ENCODE peak calls at places on chromosomes 13 and 19, in eight cellular contexts. One of them, this sample, is unnamed.

GRCh38 chr13:36297259-36297599 is 385 bp downstream of the CCDC169 start:
- DNase-seq in fibroblast of lung: peak; percentile 50
- DNase-seq in testis: no peak
- DNase-seq in CD8-positive, alpha-beta T cell: no peak
- DNase-seq in Peyer's patch: no peak
- DNase-seq in right atrium auricular region: no peak
- DNase-seq in aorta: no peak
- DNase-seq in uterus: no peak
- DNase-seq in this sample: no peak

GRCh38 chr19:5700455-5701092 is 10.5 kb downstream of the RPL36 start:
- DNase-seq in fibroblast of lung: no peak
- DNase-seq in testis: no peak
- DNase-seq in CD8-positive, alpha-beta T cell: no peak
- DNase-seq in Peyer's patch: no peak
- DNase-seq in right atrium auricular region: no peak
- DNase-seq in aorta: no peak
- DNase-seq in uterus: no peak
- DNase-seq in this sample: no peak

GRCh38 chr13:34894756-34895155 is 47.3 kb upstream of the NBEA start:
- DNase-seq in fibroblast of lung: no peak
- DNase-seq in testis: no peak
- DNase-seq in CD8-positive, alpha-beta T cell: no peak
- DNase-seq in Peyer's patch: no peak
- DNase-seq in right atrium auricular region: no peak
- DNase-seq in aorta: no peak
- DNase-seq in uterus: no peak
- DNase-seq in this sample: no peak

GRCh38 chr19:42360787-42361544 is 29.1 kb downstream of the CNFN start:
- DNase-seq in fibroblast of lung: peak; percentile 33
- DNase-seq in testis: no peak
- DNase-seq in CD8-positive, alpha-beta T cell: no peak
- DNase-seq in Peyer's patch: no peak
- DNase-seq in right atrium auricular region: no peak
- DNase-seq in aorta: no peak
- DNase-seq in uterus: no peak
- DNase-seq in this sample: no peak

GRCh38 chr13:49669735-49670309 is 21.5 kb downstream of the EBPL start:
- DNase-seq in fibroblast of lung: peak; percentile 63
- DNase-seq in testis: peak; percentile 70
- DNase-seq in CD8-positive, alpha-beta T cell: no peak
- DNase-seq in Peyer's patch: peak; percentile 68
- DNase-seq in right atrium auricular region: no peak
- DNase-seq in aorta: no peak
- DNase-seq in uterus: no peak
- DNase-seq in this sample: peak; percentile 84

GRCh38 chr13:40668335-40668734 is 1.9 kb upstream of the FOXO1 start:
- DNase-seq in fibroblast of lung: no peak
- DNase-seq in testis: peak; percentile 33
- DNase-seq in CD8-positive, alpha-beta T cell: no peak
- DNase-seq in Peyer's patch: peak; percentile 75
- DNase-seq in right atrium auricular region: peak; percentile 81
- DNase-seq in aorta: no peak
- DNase-seq in uterus: peak; percentile 51
- DNase-seq in this sample: peak; percentile 27

GRCh38 chr13:75761373-75761772 is 125.2 kb downstream of the LMO7 start:
- DNase-seq in fibroblast of lung: no peak
- DNase-seq in testis: no peak
- DNase-seq in CD8-positive, alpha-beta T cell: no peak
- DNase-seq in Peyer's patch: no peak
- DNase-seq in right atrium auricular region: no peak
- DNase-seq in aorta: no peak
- DNase-seq in uterus: no peak
- DNase-seq in this sample: no peak

GRCh38 chr19:41621654-41622053 is 5.2 kb downstream of the CEACAM4 start:
- DNase-seq in fibroblast of lung: no peak
- DNase-seq in testis: no peak
- DNase-seq in CD8-positive, alpha-beta T cell: no peak
- DNase-seq in Peyer's patch: no peak
- DNase-seq in right atrium auricular region: no peak
- DNase-seq in aorta: no peak
- DNase-seq in uterus: no peak
- DNase-seq in this sample: no peak

GRCh38 chr19:45769821-45770191 is 754 bp upstream of the SIX5 start:
- DNase-seq in fibroblast of lung: no peak
- DNase-seq in testis: peak; percentile 55
- DNase-seq in CD8-positive, alpha-beta T cell: peak; percentile 42
- DNase-seq in Peyer's patch: peak; percentile 77
- DNase-seq in right atrium auricular region: peak; percentile 68
- DNase-seq in aorta: no peak
- DNase-seq in uterus: peak; percentile 72
- DNase-seq in this sample: no peak

DNA sequence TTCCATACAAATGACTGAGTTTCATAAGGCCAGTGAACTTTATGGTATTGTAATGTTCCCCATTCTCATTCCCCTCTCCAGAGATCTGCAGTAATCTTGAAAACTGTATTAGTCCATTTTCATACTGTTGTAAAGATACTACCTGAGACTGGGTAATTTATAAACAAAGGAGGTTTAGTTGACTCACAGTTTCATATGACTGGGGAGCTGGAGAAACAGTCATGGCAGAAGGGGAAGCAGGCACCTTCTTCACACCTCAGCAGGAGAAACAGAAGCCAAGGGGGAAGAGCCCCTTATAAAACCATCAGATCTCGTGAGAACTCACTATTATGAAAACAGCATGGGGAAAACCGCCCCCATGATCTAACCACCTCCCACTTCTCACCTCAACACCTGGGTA is 318.7 kb upstream of the KLF12 start:
- DNase-seq in fibroblast of lung: no peak
- DNase-seq in testis: no peak
- DNase-seq in CD8-positive, alpha-beta T cell: no peak
- DNase-seq in Peyer's patch: no peak
- DNase-seq in right atrium auricular region: no peak
- DNase-seq in aorta: no peak
- DNase-seq in uterus: no peak
- DNase-seq in this sample: no peak
- H3K4me3 ChIP-seq in fibroblast of lung: no peak overlapping the region
- H3K4me3 ChIP-seq in testis: no peak overlapping the region
- H3K4me3 ChIP-seq in CD8-positive, alpha-beta T cell: no peak overlapping the region
- H3K4me3 ChIP-seq in Peyer's patch: no peak overlapping the region
- H3K4me3 ChIP-seq in right atrium auricular region: no peak overlapping the region
- H3K4me3 ChIP-seq in aorta: no peak overlapping the region
- H3K4me3 ChIP-seq in uterus: no peak overlapping the region
- H3K4me3 ChIP-seq in this sample: no peak overlapping the region

GRCh38 chr13:46179576-46180368 is 2.2 kb downstream of the LCP1 start:
- DNase-seq in fibroblast of lung: no peak
- DNase-seq in testis: peak; percentile 33
- DNase-seq in CD8-positive, alpha-beta T cell: peak; percentile 46
- DNase-seq in Peyer's patch: peak; percentile 93
- DNase-seq in right atrium auricular region: no peak
- DNase-seq in aorta: no peak
- DNase-seq in uterus: no peak
- DNase-seq in this sample: no peak

GRCh38 chr13:46176756-46177155 is 5.2 kb downstream of the LCP1 start:
- DNase-seq in fibroblast of lung: no peak
- DNase-seq in testis: no peak
- DNase-seq in CD8-positive, alpha-beta T cell: no peak
- DNase-seq in Peyer's patch: peak; percentile 67
- DNase-seq in right atrium auricular region: no peak
- DNase-seq in aorta: no peak
- DNase-seq in uterus: no peak
- DNase-seq in this sample: no peak

GRCh38 chr13:46180393-46180792 is 1.6 kb downstream of the LCP1 start:
- DNase-seq in fibroblast of lung: no peak
- DNase-seq in testis: no peak
- DNase-seq in CD8-positive, alpha-beta T cell: no peak
- DNase-seq in Peyer's patch: no peak
- DNase-seq in right atrium auricular region: no peak
- DNase-seq in aorta: no peak
- DNase-seq in uterus: no peak
- DNase-seq in this sample: no peak

GRCh38 chr13:46178143-46178542 is 3.8 kb downstream of the LCP1 start:
- DNase-seq in fibroblast of lung: no peak
- DNase-seq in testis: no peak
- DNase-seq in CD8-positive, alpha-beta T cell: no peak
- DNase-seq in Peyer's patch: no peak
- DNase-seq in right atrium auricular region: no peak
- DNase-seq in aorta: no peak
- DNase-seq in uterus: no peak
- DNase-seq in this sample: no peak

GRCh38 chr13:46178821-46179220 is 3.2 kb downstream of the LCP1 start:
- DNase-seq in fibroblast of lung: no peak
- DNase-seq in testis: no peak
- DNase-seq in CD8-positive, alpha-beta T cell: no peak
- DNase-seq in Peyer's patch: no peak
- DNase-seq in right atrium auricular region: no peak
- DNase-seq in aorta: no peak
- DNase-seq in uterus: no peak
- DNase-seq in this sample: no peak
- H3K4me1 ChIP-seq in fibroblast of lung: no peaks in the 10 kb centered on the region
- H3K4me1 ChIP-seq in testis: no peaks in the 10 kb centered on the region
- H3K4me1 ChIP-seq in CD8-positive, alpha-beta T cell: peaks cover 62% of the 10 kb centered on the region
- H3K4me1 ChIP-seq in Peyer's patch: peaks cover 22% of the 10 kb centered on the region
- H3K4me1 ChIP-seq in right atrium auricular region: no peaks in the 10 kb centered on the region
- H3K4me1 ChIP-seq in aorta: no peaks in the 10 kb centered on the region
- H3K4me1 ChIP-seq in uterus: no peaks in the 10 kb centered on the region
- H3K4me1 ChIP-seq in this sample: no peaks in the 10 kb centered on the region

DNA sequence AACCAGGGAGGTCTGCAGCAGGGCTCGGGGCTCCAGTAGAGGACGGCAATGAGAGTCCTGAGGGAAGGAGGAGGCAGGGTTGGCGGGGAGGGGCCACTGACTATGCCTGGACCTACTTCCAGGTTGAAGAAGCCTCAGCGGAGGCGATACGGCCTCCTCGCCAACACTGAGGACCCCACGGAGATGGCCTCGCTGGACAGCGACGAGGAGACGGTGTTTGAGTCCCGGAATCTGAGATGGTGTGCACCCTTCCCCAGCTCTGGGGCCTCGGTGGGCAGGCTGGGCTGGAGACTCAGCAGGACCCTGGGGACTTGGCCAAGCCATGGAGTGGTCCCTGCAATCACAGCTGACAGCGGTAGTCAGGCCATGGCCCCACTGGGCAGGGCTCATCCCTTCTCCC is 1.7 kb downstream of the FAM174C start:
- DNase-seq in fibroblast of lung: no peak
- DNase-seq in testis: no peak
- DNase-seq in CD8-positive, alpha-beta T cell: no peak
- DNase-seq in Peyer's patch: no peak
- DNase-seq in right atrium auricular region: no peak
- DNase-seq in aorta: no peak
- DNase-seq in uterus: no peak
- DNase-seq in this sample: no peak
- H3K27ac ChIP-seq in fibroblast of lung: no peak overlapping the region
- H3K27ac ChIP-seq in testis: no peak overlapping the region
- H3K27ac ChIP-seq in CD8-positive, alpha-beta T cell: no peak overlapping the region
- H3K27ac ChIP-seq in Peyer's patch: peak overlapping the region; percentile 100
- H3K27ac ChIP-seq in right atrium auricular region: no peak overlapping the region
- H3K27ac ChIP-seq in aorta: no peak overlapping the region
- H3K27ac ChIP-seq in uterus: no peak overlapping the region
- H3K27ac ChIP-seq in this sample: no peak overlapping the region

DNA sequence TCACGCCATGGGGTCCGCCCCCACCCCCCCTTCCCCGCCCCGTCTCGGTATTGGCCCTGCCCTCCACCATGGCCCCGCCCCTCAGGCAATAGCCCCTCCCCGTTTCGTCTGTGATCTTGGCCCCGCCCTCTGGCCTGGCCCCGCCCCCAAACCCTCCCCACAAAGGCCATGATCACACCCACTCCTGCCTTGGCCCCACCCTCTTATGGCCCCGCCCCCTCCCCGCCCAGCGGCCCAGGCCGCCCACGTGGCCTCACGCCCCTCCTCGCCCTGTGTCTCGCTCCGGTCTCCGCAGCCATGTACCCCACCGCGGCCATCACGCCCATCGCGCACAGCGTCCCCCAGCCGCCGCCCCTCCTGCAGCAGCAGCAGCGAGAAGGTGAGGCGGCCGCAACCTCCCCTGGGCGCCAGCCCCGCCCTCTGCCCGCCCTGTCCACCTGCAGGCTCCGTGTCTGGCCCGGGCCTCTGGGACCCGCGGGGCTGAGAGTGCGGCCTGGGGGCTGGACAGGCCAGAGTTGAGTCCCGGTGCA is 61.3 kb downstream of the CELF5 start:
- DNase-seq in fibroblast of lung: peak; percentile 5
- DNase-seq in testis: no peak
- DNase-seq in CD8-positive, alpha-beta T cell: peak; percentile 43
- DNase-seq in Peyer's patch: peak; percentile 53
- DNase-seq in right atrium auricular region: no peak
- DNase-seq in aorta: no peak
- DNase-seq in uterus: no peak
- DNase-seq in this sample: no peak
- H3K4me3 ChIP-seq in fibroblast of lung: no peak overlapping the region
- H3K4me3 ChIP-seq in testis: peak overlapping the region; percentile 40
- H3K4me3 ChIP-seq in CD8-positive, alpha-beta T cell: no peak overlapping the region
- H3K4me3 ChIP-seq in Peyer's patch: no peak overlapping the region
- H3K4me3 ChIP-seq in right atrium auricular region: peak overlapping the region; percentile 14
- H3K4me3 ChIP-seq in aorta: no peak overlapping the region
- H3K4me3 ChIP-seq in uterus: no peak overlapping the region
- H3K4me3 ChIP-seq in this sample: no peak overlapping the region

DNA sequence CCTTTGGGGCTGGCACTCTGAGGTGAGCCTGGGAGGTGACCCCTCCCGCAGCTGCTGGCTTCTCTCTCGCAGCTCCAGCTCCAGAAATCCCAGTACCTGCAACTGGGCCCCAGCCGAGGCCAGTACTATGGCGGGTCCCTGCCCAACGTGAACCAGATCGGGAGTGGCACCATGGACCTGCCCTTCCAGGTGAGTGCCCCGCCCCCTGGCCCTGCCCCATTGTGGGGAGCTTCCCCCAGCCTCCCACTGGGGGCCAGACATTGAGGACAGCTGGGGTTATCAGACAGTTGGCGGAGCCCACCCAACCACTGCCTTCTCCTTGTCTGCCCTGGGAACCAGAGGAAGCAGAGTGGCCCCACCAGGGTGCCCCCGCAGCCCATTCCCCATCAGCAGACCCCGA is 48.3 kb downstream of the COMP start:
- DNase-seq in fibroblast of lung: no peak
- DNase-seq in testis: no peak
- DNase-seq in CD8-positive, alpha-beta T cell: no peak
- DNase-seq in Peyer's patch: peak; percentile 65
- DNase-seq in right atrium auricular region: no peak
- DNase-seq in aorta: no peak
- DNase-seq in uterus: no peak
- DNase-seq in this sample: no peak
- H3K4me1 ChIP-seq in fibroblast of lung: no peaks in the 10 kb centered on the region
- H3K4me1 ChIP-seq in testis: peaks cover 43% of the 10 kb centered on the region
- H3K4me1 ChIP-seq in CD8-positive, alpha-beta T cell: no peaks in the 10 kb centered on the region
- H3K4me1 ChIP-seq in Peyer's patch: no peaks in the 10 kb centered on the region
- H3K4me1 ChIP-seq in right atrium auricular region: no peaks in the 10 kb centered on the region
- H3K4me1 ChIP-seq in aorta: no peaks in the 10 kb centered on the region
- H3K4me1 ChIP-seq in uterus: no peaks in the 10 kb centered on the region
- H3K4me1 ChIP-seq in this sample: peaks cover 36% of the 10 kb centered on the region

DNA sequence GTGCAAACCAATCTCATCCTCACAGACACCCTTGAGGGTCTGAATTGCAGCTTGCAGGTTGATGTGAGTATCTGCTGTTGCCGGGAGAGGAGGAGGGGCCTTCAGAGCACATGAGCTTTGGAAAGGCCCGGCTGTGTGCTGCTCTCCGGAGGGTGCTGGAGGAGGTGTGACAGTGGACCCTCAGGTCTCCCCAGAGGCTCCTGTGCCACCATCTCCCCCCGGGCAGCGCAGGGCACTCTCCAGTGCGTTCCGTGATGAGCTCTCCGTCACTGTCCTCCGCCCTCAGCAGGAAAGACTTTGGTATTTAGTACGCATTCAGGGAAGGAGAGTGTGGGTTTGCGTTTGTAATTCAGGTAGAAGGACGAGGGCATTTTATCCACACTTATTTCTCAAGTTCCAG is 20.0 kb downstream of the LAMP1 start:
- DNase-seq in fibroblast of lung: no peak
- DNase-seq in testis: no peak
- DNase-seq in CD8-positive, alpha-beta T cell: no peak
- DNase-seq in Peyer's patch: no peak
- DNase-seq in right atrium auricular region: no peak
- DNase-seq in aorta: no peak
- DNase-seq in uterus: no peak
- DNase-seq in this sample: no peak
- H3K27ac ChIP-seq in fibroblast of lung: no peak overlapping the region
- H3K27ac ChIP-seq in testis: no peak overlapping the region
- H3K27ac ChIP-seq in CD8-positive, alpha-beta T cell: no peak overlapping the region
- H3K27ac ChIP-seq in Peyer's patch: no peak overlapping the region
- H3K27ac ChIP-seq in right atrium auricular region: no peak overlapping the region
- H3K27ac ChIP-seq in aorta: no peak overlapping the region
- H3K27ac ChIP-seq in uterus: no peak overlapping the region
- H3K27ac ChIP-seq in this sample: no peak overlapping the region